ENCODE peak calls at places on chromosomes 3 and 15, in ten cellular contexts. A, J, B, D, K, Y, O, Z, I and M are unnamed samples.

GRCh38 chr3:127254730-127255129 is 33.1 kb downstream of the PRR20G start:
- DNase-seq in A (no peak), J (no peak), B (no peak), D (no peak), K (no peak), Y (no peak), O (peak), Z (no peak), I (no peak), M (no peak)

GRCh38 chr3:161510510-161511260 is 14.1 kb downstream of the OTOL1 start:
- DNase-seq in A (no peak), J (no peak), B (no peak), D (peak), K (no peak), Y (no peak), O (no peak), Z (no peak), I (no peak), M (no peak)

GRCh38 chr3:38986901-38987300 is 64.8 kb downstream of the SCN11A start:
- DNase-seq in A (no peak), J (no peak), B (no peak), D (no peak), K (no peak), Y (no peak), O (no peak), Z (no peak), I (no peak), M (no peak)

GRCh38 chr3:146065573-146066006 is 95.4 kb downstream of the PLOD2 start:
- DNase-seq in A (peak), J (no peak), B (no peak), D (peak), K (no peak), Y (no peak), O (peak), Z (no peak), I (no peak), M (no peak)

GRCh38 chr3:150449169-150449721 is 41.1 kb downstream of the TSC22D2 start:
- DNase-seq in A (no peak), J (no peak), B (no peak), D (no peak), K (no peak), Y (no peak), O (no peak), Z (no peak), I (no peak), M (no peak)

GRCh38 chr3:55327131-55327920 is 159.8 kb downstream of the WNT5A start:
- DNase-seq in A (no peak), J (no peak), B (no peak), D (no peak), K (no peak), Y (no peak), O (no peak), Z (no peak), I (no peak), M (no peak)

GRCh38 chr3:28008235-28008634 is 233.2 kb upstream of the CMC1 start:
- DNase-seq in A (no peak), J (no peak), B (no peak), D (no peak), K (no peak), Y (no peak), O (no peak), Z (no peak), I (no peak), M (no peak)

GRCh38 chr15:68279218-68279533 is 1.6 kb downstream of the FEM1B start:
- DNase-seq in A (no peak), J (no peak), B (no peak), D (no peak), K (no peak), Y (no peak), O (no peak), Z (no peak), I (no peak), M (no peak)

GRCh38 chr3:183503738-183504137 is 51.8 kb downstream of the KLHL6 start:
- DNase-seq in A (no peak), J (no peak), B (no peak), D (no peak), K (no peak), Y (no peak), O (no peak), Z (no peak), I (no peak), M (no peak)

GRCh38 chr15:33565099-33565498 is 254.3 kb downstream of the RYR3 start:
- DNase-seq in A (no peak), J (no peak), B (no peak), D (no peak), K (no peak), Y (no peak), O (no peak), Z (no peak), I (no peak), M (no peak)

GRCh38 chr15:84669726-84670125 is 11.7 kb upstream of the NMB start:
- DNase-seq in A (peak), J (peak), B (no peak), D (no peak), K (no peak), Y (no peak), O (no peak), Z (no peak), I (no peak), M (no peak)

GRCh38 chr3:151002582-151002981 is 30.1 kb upstream of the CLRN1 start:
- DNase-seq in A (no peak), J (no peak), B (no peak), D (no peak), K (no peak), Y (no peak), O (no peak), Z (no peak), I (no peak), M (no peak)

GRCh38 chr3:10334042-10334441 is 13.1 kb upstream of the SEC13 start:
- DNase-seq in A (no peak), J (no peak), B (no peak), D (no peak), K (no peak), Y (no peak), O (no peak), Z (no peak), I (no peak), M (no peak)

GRCh38 chr3:151210676-151211381 is 7.8 kb upstream of the GPR171 start:
- DNase-seq in A (no peak), J (no peak), B (no peak), D (no peak), K (no peak), Y (no peak), O (no peak), Z (no peak), I (no peak), M (no peak)

GRCh38 chr3:29677421-29677820 is 396.6 kb downstream of the RBMS3 start:
- DNase-seq in A (no peak), J (no peak), B (no peak), D (no peak), K (no peak), Y (no peak), O (no peak), Z (no peak), I (no peak), M (no peak)

GRCh38 chr15:31156226-31156625 is 54.7 kb upstream of the TRPM1 start:
- DNase-seq in A (no peak), J (no peak), B (no peak), D (no peak), K (no peak), Y (no peak), O (no peak), Z (no peak), I (no peak), M (no peak)

GRCh38 chr3:157618075-157618760 is 115.0 kb upstream of the VEPH1 start:
- DNase-seq in A (peak), J (no peak), B (no peak), D (no peak), K (peak), Y (no peak), O (peak), Z (no peak), I (no peak), M (peak)

GRCh38 chr15:51600114-51600513 is 22.5 kb downstream of the DMXL2 start:
- DNase-seq in A (no peak), J (no peak), B (no peak), D (no peak), K (no peak), Y (no peak), O (no peak), Z (no peak), I (no peak), M (peak)

GRCh38 chr3:141728355-141728892 is 9.7 kb upstream of the RNF7 start:
- DNase-seq in A (no peak), J (no peak), B (no peak), D (no peak), K (no peak), Y (no peak), O (no peak), Z (no peak), I (no peak), M (no peak)

GRCh38 chr3:42980209-42980608 is 1.1 kb downstream of the GASK1A start:
- DNase-seq in A (no peak), J (no peak), B (no peak), D (no peak), K (no peak), Y (no peak), O (no peak), Z (no peak), I (no peak), M (no peak)

GRCh38 chr3:122944671-122945151 is 82.9 kb downstream of the SEMA5B start:
- DNase-seq in A (no peak), J (no peak), B (no peak), D (no peak), K (no peak), Y (no peak), O (no peak), Z (no peak), I (no peak), M (no peak)

GRCh38 chr3:140004271-140004670 is 69.3 kb downstream of the CLSTN2 start:
- DNase-seq in A (no peak), J (no peak), B (no peak), D (no peak), K (no peak), Y (no peak), O (no peak), Z (no peak), I (no peak), M (no peak)

GRCh38 chr15:47460775-47461174 is 256.5 kb upstream of the SEMA6D start:
- DNase-seq in A (no peak), J (no peak), B (no peak), D (no peak), K (no peak), Y (no peak), O (no peak), Z (peak), I (no peak), M (no peak)